ENCODE peak calls at places on chromosomes 3 and 15, in four cellular contexts. U is MM.1S, W is ovary, C is GM23338. T is an unnamed sample.

GRCh38 chr15:51724673-51725072 is 12.8 kb downstream of the LYSMD2 start:
- DNase-seq in C (peak; percentile 21), W (no peak), U (no peak), T (no peak)

GRCh38 chr3:179473565-179473964 is 22.3 kb upstream of the GNB4 start:
- DNase-seq in C (no peak), U (no peak), W (no peak), T (no peak)

GRCh38 chr15:33547876-33548275 is 237.1 kb downstream of the RYR3 start:
- DNase-seq in C (peak; percentile 86), W (peak; percentile 15), U (peak; percentile 69), T (no peak)

GRCh38 chr15:91465696-91466095 is 365.6 kb downstream of the SV2B start:
- DNase-seq in W (no peak), C (no peak), U (no peak), T (no peak)

GRCh38 chr3:133938770-133939495 is 43.3 kb upstream of the RAB6B start:
- DNase-seq in W (no peak), U (no peak), C (peak; percentile 11), T (no peak)

GRCh38 chr15:90840157-90840855 is 28.1 kb upstream of the FURIN start:
- DNase-seq in W (no peak), U (no peak), C (no peak), T (no peak)

GRCh38 chr15:52496776-52497470 is 31.8 kb downstream of the MYO5A start:
- DNase-seq in C (no peak), W (no peak), U (no peak), T (no peak)

GRCh38 chr3:11774296-11774877 is 72.3 kb downstream of the TAMM41 start:
- DNase-seq in U (no peak), C (peak; percentile 89), W (no peak), T (no peak)

GRCh38 chr3:194686816-194687637 is 1.3 kb downstream of the FAM43A start:
- DNase-seq in C (peak; percentile 76), U (peak; percentile 37), W (peak; percentile 28), T (peak; percentile 73)

GRCh38 chr15:40439461-40440299 is 1.1 kb upstream of the BAHD1 start:
- DNase-seq in W (peak; percentile 82), U (peak; percentile 24), C (peak; percentile 94), T (peak; percentile 42)

GRCh38 chr3:71723452-71724170 is 1.6 kb downstream of the EIF4E3 start:
- DNase-seq in U (peak; percentile 94), W (no peak), C (no peak), T (no peak)

GRCh38 chr3:195537995-195538394 is 5.1 kb downstream of the PPP1R2 start:
- DNase-seq in C (no peak), U (peak; percentile 99), W (no peak), T (no peak)

GRCh38 chr3:141065841-141066592 is 14.9 kb downstream of the SPSB4 start:
- DNase-seq in W (no peak), C (no peak), U (no peak), T (no peak)

GRCh38 chr3:114660124-114660523 is 366.3 kb downstream of the TIGIT start:
- DNase-seq in C (no peak), U (no peak), W (peak; percentile 9), T (peak; percentile 24)

GRCh38 chr3:142237891-142238290 is 12.5 kb upstream of the GK5 start:
- DNase-seq in C (no peak), W (no peak), U (no peak), T (no peak)

GRCh38 chr3:68919000-68919399 is 13.3 kb downstream of the TAFA4 start:
- DNase-seq in U (no peak), C (peak; percentile 79), W (no peak), T (no peak)

GRCh38 chr3:158085358-158085757 is 20.9 kb downstream of the SHOX2 start:
- DNase-seq in W (no peak), U (no peak), C (no peak), T (no peak)

GRCh38 chr3:30426319-30426993 is 179.9 kb upstream of the TGFBR2 start:
- DNase-seq in U (no peak), W (peak; percentile 57), C (peak; percentile 10), T (peak; percentile 68)

GRCh38 chr3:42229942-42230688 is 35.9 kb downstream of the CCK start:
- DNase-seq in U (no peak), C (peak; percentile 86), W (no peak), T (no peak)

GRCh38 chr3:135000465-135000864 is 205.4 kb downstream of the EPHB1 start:
- DNase-seq in C (no peak), W (no peak), U (no peak), T (no peak)

GRCh38 chr15:85725019-85725418 is 69.7 kb downstream of the KLHL25 start:
- DNase-seq in W (peak; percentile 50), C (no peak), U (no peak), T (no peak)

GRCh38 chr15:85727068-85727467 is 67.7 kb downstream of the KLHL25 start:
- DNase-seq in U (no peak), W (no peak), C (no peak), T (no peak)

GRCh38 chr15:85723960-85724945 is 70.5 kb downstream of the KLHL25 start:
- DNase-seq in W (no peak), C (no peak), U (no peak), T (no peak)

GRCh38 chr15:85726446-85726845 is 68.3 kb downstream of the KLHL25 start:
- DNase-seq in C (no peak), W (no peak), U (no peak), T (no peak)

DNA sequence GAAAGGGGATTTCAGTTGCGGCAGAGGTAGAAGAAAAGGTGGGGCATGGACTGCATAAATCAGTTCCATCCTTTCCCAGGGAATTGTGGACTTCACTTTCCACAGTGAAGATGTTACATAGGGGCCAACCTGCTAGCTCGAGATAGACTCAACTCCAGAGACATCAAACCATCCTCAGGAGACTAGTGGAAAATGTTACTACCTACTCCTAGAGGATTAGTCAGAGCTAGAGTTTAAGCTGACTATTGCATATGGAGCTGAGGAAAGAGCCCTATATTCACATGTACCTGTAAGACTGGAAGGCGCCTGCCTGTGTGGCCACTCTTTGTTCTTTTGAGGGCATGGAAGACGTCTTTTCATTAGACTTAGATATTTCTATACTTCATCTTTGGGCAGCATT is 69.2 kb downstream of the KLHL25 start:
- DNase-seq in U (no peak), C (no peak), W (no peak), T (no peak)
- H3K4me1 ChIP-seq in U (no peaks in the 10 kb centered on the region), C (no peaks in the 10 kb centered on the region), W (peaks cover 14% of the 10 kb centered on the region), T (peaks cover 86% of the 10 kb centered on the region)

GRCh38 chr15:95019907-95020306 is 788.5 kb downstream of the MCTP2 start:
- DNase-seq in C (no peak), W (no peak), U (no peak), T (no peak)

GRCh38 chr15:95018888-95019545 is 787.7 kb downstream of the MCTP2 start:
- DNase-seq in C (no peak), W (no peak), U (peak; percentile 52), T (no peak)

GRCh38 chr15:95021816-95022215 is 790.5 kb downstream of the MCTP2 start:
- DNase-seq in W (no peak), C (no peak), U (no peak), T (no peak)

GRCh38 chr15:95025924-95026728 is 794.8 kb downstream of the MCTP2 start:
- DNase-seq in C (peak; percentile 79), U (peak; percentile 67), W (peak; percentile 11), T (peak; percentile 29)

DNA sequence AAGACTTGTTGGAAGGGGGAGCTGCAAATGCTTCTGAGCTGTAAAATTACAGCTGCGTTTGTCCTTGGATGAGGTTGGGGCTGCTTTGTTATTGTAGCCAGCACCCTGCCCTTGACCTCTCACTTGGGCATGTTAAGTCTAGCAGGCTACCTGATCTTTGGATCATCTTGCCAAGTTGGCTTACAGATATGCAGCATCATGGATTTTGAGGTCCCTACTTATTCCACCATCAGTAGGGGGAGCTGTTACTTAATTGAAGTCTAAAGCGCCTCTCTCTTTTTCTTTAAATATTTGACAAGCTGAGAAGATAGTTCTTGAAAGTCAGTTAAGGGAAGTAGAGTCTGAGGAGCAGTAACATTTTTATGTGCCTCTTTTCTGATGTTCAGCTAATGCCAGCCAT is 793.0 kb downstream of the MCTP2 start:
- DNase-seq in W (peak; percentile 11), C (peak; percentile 86), U (peak; percentile 46), T (no peak)
- TF ChIP-seq CTCF in W (no peak), C (peak; percentile 70), U (peak; percentile 49), T (peak; percentile 52)

GRCh38 chr3:184477940-184478339 is 83.6 kb upstream of the EPHB3 start:
- DNase-seq in C (no peak), W (no peak), U (no peak), T (no peak)
- H3K27me3 ChIP-seq in C (no peaks in the 10 kb centered on the region), W (peaks cover 2% of the 10 kb centered on the region), U (no peaks in the 10 kb centered on the region), T (peaks cover 50% of the 10 kb centered on the region)

GRCh38 chr3:49414753-49415152 is 2.5 kb downstream of the TCTA start:
- DNase-seq in C (no peak), W (no peak), U (peak; percentile 11), T (no peak)

GRCh38 chr3:49412632-49413337 is 562 bp downstream of the TCTA start:
- DNase-seq in C (no peak), W (no peak), U (no peak), T (no peak)

GRCh38 chr3:49411968-49412631 is at the start of the genes RHOA and TCTA:
- DNase-seq in U (peak; percentile 100), W (peak; percentile 99), C (peak; percentile 98), T (peak; percentile 99)

GRCh38 chr3:49411550-49411967 is 217 bp downstream of the RHOA start:
- DNase-seq in C (peak; percentile 74), U (no peak), W (peak; percentile 57), T (peak; percentile 63)

GRCh38 chr3:49413338-49413734 is 1.1 kb downstream of the TCTA start:
- DNase-seq in W (no peak), C (no peak), U (no peak), T (no peak)
- H3K4me1 ChIP-seq in W (peaks cover 9% of the 10 kb centered on the region), C (peaks cover 12% of the 10 kb centered on the region), U (peaks cover 50% of the 10 kb centered on the region), T (peaks cover 92% of the 10 kb centered on the region)

DNA sequence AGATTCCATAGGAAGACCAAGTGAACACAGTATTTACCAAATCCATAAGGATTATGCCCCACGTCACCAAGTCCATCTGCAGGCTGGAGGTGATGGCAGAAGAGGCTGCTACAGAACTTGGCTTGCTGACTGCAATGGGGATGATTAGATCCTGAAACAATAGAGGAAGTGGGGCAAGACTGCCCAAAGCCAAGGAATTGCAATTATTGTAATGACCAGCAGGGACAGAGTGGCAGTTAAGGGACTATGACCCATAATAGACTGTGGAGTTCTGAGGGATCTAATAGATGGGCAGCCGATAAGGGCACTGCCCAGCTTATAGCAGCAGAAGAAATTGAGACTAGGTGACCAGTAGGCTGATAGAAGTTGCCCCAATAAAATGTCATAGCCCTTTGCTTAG is 108.4 kb downstream of the MINAR1 start:
- DNase-seq in W (no peak), C (peak; percentile 47), U (no peak), T (no peak)
- TF ChIP-seq CTCF in W (no peak), C (peak; percentile 39), U (no peak), T (no peak)

DNA sequence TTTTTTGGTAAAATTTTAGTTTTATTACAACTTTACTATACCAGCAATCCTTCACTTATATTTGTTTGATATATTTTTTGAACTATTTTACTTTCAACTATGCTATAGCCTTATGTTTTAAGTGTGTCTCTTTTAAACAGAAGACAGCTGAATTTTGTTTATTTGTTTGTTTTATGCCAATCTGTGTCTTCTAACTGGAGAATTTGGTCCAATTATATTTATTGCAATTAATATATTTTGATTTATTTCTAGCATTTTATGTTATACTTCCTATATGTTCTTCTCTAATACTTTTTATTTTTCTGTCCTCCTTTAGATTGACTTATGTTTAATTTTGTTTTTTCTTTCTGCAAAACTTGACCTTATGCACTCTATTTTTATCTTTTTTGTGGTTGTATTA is 4.9 kb upstream of the MME start:
- DNase-seq in U (no peak), W (no peak), C (no peak), T (no peak)
- H3K27me3 ChIP-seq in U (no peaks in the 10 kb centered on the region), W (no peaks in the 10 kb centered on the region), C (no peaks in the 10 kb centered on the region), T (peaks cover 28% of the 10 kb centered on the region)